ENCODE peak calls at places on chromosomes 3 and 15, in nine cellular contexts. C, X, Y, F, Z, E, H, I and G are unnamed samples. For H3K27me3, the result is how much of the 10 kb centered on the place peaks cover.

GRCh38 chr15:78956937-78957336 is 12.1 kb upstream of the CTSH start:
- DNase-seq in E (no peak), X (no peak), Y (no peak), C (no peak), F (peak), H (no peak), I (no peak), Z (no peak), G (no peak)

GRCh38 chr15:35850284-35850683 is 304.3 kb upstream of the DPH6 start:
- DNase-seq in H (no peak), I (no peak), Y (no peak), X (no peak), E (no peak), Z (no peak), F (no peak), C (no peak), G (no peak)

GRCh38 chr3:46885612-46886011 is 8.1 kb downstream of the PTH1R start:
- DNase-seq in Y (no peak), I (no peak), X (no peak), Z (no peak), C (no peak), H (no peak), F (no peak), E (no peak), G (no peak)

GRCh38 chr3:39469258-39469657 is 1.8 kb downstream of the MOBP start:
- DNase-seq in I (no peak), E (no peak), Z (no peak), X (no peak), F (no peak), H (no peak), Y (no peak), C (no peak), G (no peak)

GRCh38 chr3:107111889-107112288 is 265.4 kb upstream of the CCDC54 start:
- DNase-seq in F (no peak), C (no peak), Z (no peak), E (no peak), Y (no peak), H (no peak), X (no peak), I (no peak), G (no peak)

GRCh38 chr15:90585863-90586262 is 56.1 kb downstream of the CRTC3 start:
- DNase-seq in E (no peak), I (no peak), Y (no peak), F (no peak), Z (no peak), C (peak), H (no peak), X (no peak), G (no peak)

GRCh38 chr3:191774485-191774884 is 313.5 kb downstream of the PYDC2 start:
- DNase-seq in E (no peak), Y (no peak), X (no peak), I (no peak), Z (no peak), C (no peak), H (no peak), F (no peak), G (no peak)

GRCh38 chr3:174051191-174051590 is 653.6 kb downstream of the NLGN1 start:
- DNase-seq in E (no peak), Z (no peak), I (peak), Y (no peak), C (no peak), H (no peak), F (peak), X (no peak), G (no peak)

GRCh38 chr15:67135494-67135893 is 70.1 kb downstream of the SMAD3 start:
- DNase-seq in F (peak), Y (no peak), X (no peak), E (no peak), Z (no peak), I (no peak), H (no peak), C (peak), G (peak)

GRCh38 chr3:85783331-85783730 is 824.5 kb downstream of the CADM2 start:
- DNase-seq in C (no peak), H (no peak), X (no peak), E (no peak), I (no peak), Y (no peak), F (no peak), Z (no peak), G (no peak)

GRCh38 chr3:164451083-164451910 is 627.0 kb downstream of the SI start:
- DNase-seq in E (no peak), Y (no peak), C (no peak), H (no peak), X (no peak), Z (no peak), I (no peak), F (peak), G (no peak)

GRCh38 chr3:126910231-126910630 is 72.7 kb upstream of the PLXNA1 start:
- DNase-seq in E (no peak), H (no peak), X (peak), F (no peak), Z (no peak), I (no peak), C (no peak), Y (no peak), G (no peak)

GRCh38 chr15:32700501-32701150 is 17.2 kb upstream of the GREM1 start:
- DNase-seq in E (no peak), Y (peak), F (no peak), C (no peak), I (no peak), X (no peak), H (peak), Z (no peak), G (no peak)

GRCh38 chr15:31069360-31070000 is 32.0 kb downstream of the TRPM1 start:
- DNase-seq in H (peak), E (no peak), X (no peak), Z (no peak), I (no peak), F (no peak), Y (no peak), C (peak), G (peak)

GRCh38 chr3:123637131-123637530 is 52.3 kb upstream of the HACD2 start:
- DNase-seq in E (no peak), H (no peak), I (peak), Z (no peak), F (peak), Y (no peak), C (no peak), X (no peak), G (no peak)

GRCh38 chr3:166243511-166243910 is 406.3 kb upstream of the BCHE start:
- DNase-seq in C (no peak), Z (no peak), X (no peak), Y (no peak), I (no peak), H (no peak), F (no peak), E (no peak), G (no peak)

GRCh38 chr15:80174017-80174746 is 21.4 kb downstream of the FAH start:
- DNase-seq in C (peak), I (no peak), X (peak), E (no peak), H (peak), Y (no peak), Z (no peak), F (no peak), G (no peak)

GRCh38 chr15:46879067-46879770 is 838.1 kb upstream of the SEMA6D start:
- DNase-seq in Z (no peak), Y (no peak), C (no peak), H (no peak), I (no peak), X (no peak), F (no peak), E (no peak), G (no peak)

GRCh38 chr3:127639173-127640030 is 10.4 kb downstream of the PODXL2 start:
- DNase-seq in X (peak), F (no peak), C (peak), I (no peak), Z (no peak), E (no peak), H (no peak), Y (no peak), G (no peak)

GRCh38 chr3:53495518-53496501 is 1.4 kb downstream of the CACNA1D start:
- DNase-seq in H (no peak), E (no peak), Y (peak), C (no peak), X (no peak), Z (peak), F (peak), I (peak), G (no peak)

GRCh38 chr3:17820704-17821103 is 78.3 kb upstream of the TBC1D5 start:
- DNase-seq in C (no peak), F (no peak), E (no peak), Y (no peak), H (no peak), X (no peak), I (no peak), Z (no peak), G (no peak)

GRCh38 chr3:17749281-17749680 is 6.8 kb upstream of the TBC1D5 start:
- DNase-seq in C (no peak), X (no peak), F (no peak), E (no peak), Y (no peak), H (no peak), Z (no peak), I (no peak), G (no peak)

GRCh38 chr3:76369170-76369569 is 583.8 kb upstream of the ZNF717 start:
- DNase-seq in C (peak), Y (no peak), E (no peak), F (no peak), X (no peak), I (no peak), Z (no peak), H (no peak), G (no peak)

GRCh38 chr3:168453623-168454022 is 357.9 kb upstream of the GOLIM4 start:
- DNase-seq in C (no peak), I (no peak), H (no peak), E (no peak), Z (no peak), F (no peak), X (no peak), Y (no peak), G (no peak)

GRCh38 chr15:96350321-96350720 is 19.8 kb downstream of the NR2F2 start:
- DNase-seq in Y (no peak), C (no peak), I (no peak), F (no peak), Z (no peak), X (no peak), H (no peak), E (no peak), G (no peak)

GRCh38 chr3:37683321-37683720 is 178.4 kb upstream of the CTDSPL start:
- DNase-seq in I (no peak), F (no peak), H (no peak), E (no peak), Z (no peak), Y (no peak), C (no peak), X (no peak), G (no peak)
- H3K27me3 ChIP-seq in I (under half), F (under half), H (under half), E (under half), Z (under half), Y (under half), C (under half), X (under half), G (under half)

DNA sequence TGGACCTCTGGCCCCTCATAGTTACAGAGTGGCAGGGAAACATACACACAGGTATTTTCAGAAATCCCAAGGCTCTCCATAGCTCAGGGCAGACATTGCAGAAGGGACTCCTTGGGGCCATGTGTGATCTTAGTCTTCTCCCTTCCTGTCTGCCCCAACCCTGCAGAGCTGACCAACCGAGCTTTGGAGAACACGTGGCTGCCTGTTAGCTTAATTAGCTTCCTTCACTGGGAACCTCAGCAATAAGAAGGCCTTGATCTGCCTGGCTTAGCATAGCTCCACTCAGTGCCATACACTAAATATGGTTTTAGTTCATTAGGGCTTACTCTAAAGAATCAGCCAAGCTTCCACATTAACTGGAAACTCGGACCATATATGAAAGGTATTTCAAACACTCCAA is 12.3 kb downstream of the LYZL4 start:
- DNase-seq in I (no peak), Z (no peak), Y (no peak), E (no peak), F (no peak), C (no peak), H (no peak), X (no peak), G (no peak)
- H3K27me3 ChIP-seq in I (under half), Z (under half), Y (under half), E (under half), F (under half), C (under half), H (under half), X (under half), G (under half)

DNA sequence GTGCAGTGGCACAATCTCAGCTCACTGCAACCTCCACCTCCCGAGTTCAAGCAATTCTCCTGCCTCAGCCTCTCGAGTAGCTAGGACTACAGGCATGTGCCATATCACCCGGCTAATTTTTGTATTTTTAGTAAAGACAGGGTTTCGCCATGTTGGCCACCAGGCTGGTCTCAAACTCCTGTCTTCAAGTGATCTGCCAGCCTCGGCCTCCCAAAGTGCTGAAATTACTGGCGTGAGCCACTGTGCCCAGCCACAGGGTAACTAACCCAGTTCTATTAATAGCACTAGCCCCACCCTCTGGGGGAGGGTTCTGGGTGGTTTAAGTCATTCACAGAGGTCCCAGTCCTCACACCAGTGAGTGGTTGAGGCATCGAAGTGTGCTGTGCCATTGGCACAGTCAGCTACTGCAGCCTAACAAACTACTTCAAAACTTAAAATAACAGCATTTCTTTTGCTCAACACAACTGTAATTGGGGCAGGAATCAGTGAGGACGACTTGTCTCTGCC is 44.0 kb downstream of the RHCG start:
- DNase-seq in E (no peak), I (no peak), F (no peak), H (no peak), Z (no peak), X (no peak), Y (no peak), C (no peak), G (no peak)
- H3K27me3 ChIP-seq in E (under half), I (under half), F (under half), H (under half), Z (under half), X (under half), Y (under half), C (under half), G (under half)

GRCh38 chr15:58052334-58052733 is 13.2 kb downstream of the ALDH1A2 start:
- DNase-seq in X (no peak), Y (no peak), Z (no peak), F (no peak), C (no peak), I (no peak), E (no peak), H (no peak), G (no peak)
- H3K27me3 ChIP-seq in X (under half), Y (under half), Z (under half), F (half or more), C (under half), I (under half), E (under half), H (under half), G (under half)

DNA sequence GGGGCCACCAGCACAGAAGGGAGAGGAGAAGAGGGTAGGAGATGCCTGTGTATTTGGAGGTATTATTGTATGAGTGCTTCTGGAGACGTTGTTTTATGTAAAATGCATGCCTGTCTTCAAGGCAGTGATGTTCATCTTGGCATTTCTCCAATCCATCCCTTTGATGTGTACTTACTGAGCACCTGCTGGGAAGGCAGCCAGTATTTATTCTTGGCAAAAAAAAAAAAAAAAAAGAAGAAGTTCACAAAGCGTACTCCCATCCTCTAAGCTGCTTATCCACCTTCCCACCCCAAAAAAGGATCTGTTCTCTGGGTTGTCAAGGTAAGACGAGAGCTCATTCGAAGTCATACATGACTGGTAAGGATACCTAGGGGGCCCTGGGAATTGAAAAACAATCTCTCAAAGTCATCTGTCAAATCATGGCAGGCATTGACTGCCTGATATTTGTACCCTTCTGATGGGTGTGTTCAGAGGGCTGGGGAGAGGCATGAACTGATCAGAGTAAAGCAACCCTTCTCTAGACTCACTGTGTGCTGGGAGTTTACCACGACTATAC is 30.0 kb upstream of the SLC6A1 start:
- DNase-seq in F (no peak), Y (no peak), C (no peak), H (no peak), Z (no peak), X (no peak), E (no peak), I (no peak), G (no peak)
- H3K27me3 ChIP-seq in F (under half), Y (under half), C (under half), H (under half), Z (under half), X (under half), E (under half), I (under half), G (under half)

DNA sequence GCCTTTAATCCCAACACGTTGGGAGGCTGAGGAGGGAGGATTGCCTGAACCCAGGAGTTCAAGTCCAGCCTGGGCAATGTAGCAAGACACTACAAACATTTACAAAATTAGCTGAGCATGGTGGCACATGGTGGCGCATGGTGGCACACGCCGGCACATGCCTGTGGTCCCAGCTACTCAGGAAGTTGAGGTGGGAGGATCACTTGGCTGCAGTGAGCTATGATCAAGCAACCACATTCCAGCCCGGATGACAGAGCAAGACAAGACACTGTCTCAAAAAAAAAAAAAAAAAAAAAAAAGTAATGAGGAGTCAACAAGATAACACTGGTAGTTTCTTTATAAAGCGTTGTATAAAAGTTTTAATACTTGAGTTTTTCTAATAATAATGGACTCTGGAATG is 10.1 kb downstream of the FEZF2 start:
- DNase-seq in Y (no peak), C (no peak), I (no peak), X (no peak), E (no peak), H (no peak), Z (no peak), F (no peak), G (no peak)
- H3K27me3 ChIP-seq in Y (half or more), C (under half), I (half or more), X (under half), E (under half), H (under half), Z (under half), F (half or more), G (under half)

GRCh38 chr15:88800026-88800425 is 3.2 kb upstream of the ACAN start:
- DNase-seq in F (no peak), Z (no peak), X (no peak), E (no peak), C (peak), Y (no peak), I (no peak), H (no peak), G (no peak)

GRCh38 chr15:88802250-88802990 is 816 bp upstream of the ACAN start:
- DNase-seq in E (no peak), H (no peak), C (no peak), Y (no peak), I (no peak), F (no peak), X (no peak), Z (no peak), G (no peak)

GRCh38 chr15:88799341-88799740 is 3.9 kb upstream of the ACAN start:
- DNase-seq in E (no peak), Y (no peak), F (no peak), I (no peak), Z (no peak), X (no peak), H (no peak), C (no peak), G (no peak)

GRCh38 chr15:88794001-88794400 is 9.2 kb upstream of the ACAN start:
- DNase-seq in I (no peak), X (no peak), H (no peak), Y (no peak), C (no peak), Z (no peak), E (no peak), F (no peak), G (no peak)

GRCh38 chr15:88797648-88798339 is 5.4 kb upstream of the ACAN start:
- DNase-seq in C (no peak), X (no peak), Z (no peak), F (no peak), Y (no peak), E (no peak), I (no peak), H (no peak), G (no peak)
- H3K27me3 ChIP-seq in C (under half), X (under half), Z (under half), F (half or more), Y (half or more), E (under half), I (under half), H (under half), G (under half)